ENCODE peak calls at places on chromosomes 7 and 10, in five cellular contexts. M is CD8-positive, alpha-beta T cell; T is neural crest cell; Y is H9; F is natural killer cell. R is an unnamed sample.
A peak's percentile ranks its signal among the peaks of the same experiment; 100 is the strongest.

GRCh38 chr10:3525832-3526449 is 259.1 kb downstream of the KLF6 start:
- DNase-seq in Y (no peak), F (no peak), M (no peak), T (no peak), R (peak; percentile 85)

GRCh38 chr7:75596727-75597614 is 104.9 kb downstream of the SPDYE5 start:
- DNase-seq in M (no peak), Y (no peak), T (no peak), F (no peak), R (no peak)

GRCh38 chr10:90859321-90859751 is 1.5 kb upstream of the HTR7 start:
- DNase-seq in T (no peak), Y (no peak), M (no peak), F (no peak), R (no peak)

GRCh38 chr10:5983813-5984212 is 6.5 kb upstream of the IL15RA start:
- DNase-seq in M (no peak), T (no peak), F (no peak), Y (no peak), R (peak; percentile 65)

GRCh38 chr7:11355571-11355970 is 381.9 kb downstream of the PHF14 start:
- DNase-seq in Y (no peak), T (no peak), M (no peak), F (no peak), R (no peak)

GRCh38 chr7:158588878-158589442 is 1.3 kb upstream of the PTPRN2 start:
- DNase-seq in F (no peak), M (no peak), Y (no peak), T (no peak), R (no peak)

GRCh38 chr10:93061594-93062498 is 1.2 kb downstream of the CYP26C1 start:
- DNase-seq in Y (peak; percentile 34), T (no peak), F (no peak), M (no peak), R (no peak)

GRCh38 chr7:94665426-94665825 is 9.5 kb upstream of the SGCE start:
- DNase-seq in F (no peak), T (no peak), M (no peak), Y (no peak), R (no peak)

GRCh38 chr10:86733260-86733671 is 23.2 kb upstream of the BMPR1A start:
- DNase-seq in Y (no peak), M (no peak), F (no peak), T (no peak), R (peak; percentile 46)

GRCh38 chr7:75953431-75953830 is 38.5 kb downstream of the POR start:
- DNase-seq in Y (no peak), F (no peak), T (no peak), M (no peak), R (no peak)

GRCh38 chr7:142796501-142797341 is 26.0 kb downstream of the PRSS2 start:
- DNase-seq in Y (peak; percentile 47), F (no peak), T (no peak), M (no peak), R (no peak)

GRCh38 chr7:71925663-71926062 is 486.5 kb downstream of the CALN1 start:
- DNase-seq in Y (peak; percentile 74), F (no peak), M (no peak), T (no peak), R (peak; percentile 54)

GRCh38 chr7:111919690-111920179 is 286.5 kb downstream of the DOCK4 start:
- DNase-seq in F (no peak), M (no peak), T (no peak), Y (no peak), R (no peak)

GRCh38 chr7:46854958-46855473 is 726.9 kb downstream of the TNS3 start:
- DNase-seq in Y (no peak), M (no peak), F (no peak), T (no peak), R (no peak)

GRCh38 chr7:73451780-73452398 is 18.3 kb downstream of the FZD9 start:
- DNase-seq in M (no peak), T (no peak), Y (no peak), F (no peak), R (no peak)

GRCh38 chr10:120428754-120429153 is 28.3 kb upstream of the PLPP4 start:
- DNase-seq in F (no peak), M (no peak), T (no peak), Y (no peak), R (no peak)

GRCh38 chr7:127751062-127751722 is 99.2 kb downstream of the SND1 start:
- DNase-seq in F (no peak), Y (no peak), M (no peak), T (no peak), R (no peak)

GRCh38 chr7:123571684-123572083 is 14.1 kb upstream of the NDUFA5 start:
- DNase-seq in T (no peak), M (no peak), F (no peak), Y (no peak), R (no peak)

GRCh38 chr7:39501358-39501757 is 64.8 kb upstream of the YAE1 start:
- DNase-seq in T (no peak), Y (no peak), F (no peak), M (no peak), R (no peak)

GRCh38 chr10:71661060-71661622 is 58.4 kb downstream of the C10orf105 start:
- DNase-seq in F (no peak), M (no peak), T (peak; percentile 30), Y (peak; percentile 73), R (no peak)
- TF ChIP-seq CTCF in F (no peak), M (no peak), T (no peak), Y (peak; percentile 60), R (no peak)

GRCh38 chr10:14878266-14879054 is at the start of gene SUV39H2:
- DNase-seq in Y (peak; percentile 96), F (peak; percentile 92), T (peak; percentile 91), M (peak; percentile 78), R (peak; percentile 99)
- TF ChIP-seq CTCF in Y (no peak), F (no peak), T (no peak), M (no peak), R (peak; percentile 13)

GRCh38 chr10:58384999-58385783 is at the start of gene TFAM:
- DNase-seq in F (peak; percentile 94), M (peak; percentile 94), T (peak; percentile 95), Y (peak; percentile 94), R (peak; percentile 98)
- TF ChIP-seq CTCF in F (peak; percentile 65), M (peak; percentile 36), T (peak; percentile 61), Y (peak; percentile 55), R (peak; percentile 53)

DNA sequence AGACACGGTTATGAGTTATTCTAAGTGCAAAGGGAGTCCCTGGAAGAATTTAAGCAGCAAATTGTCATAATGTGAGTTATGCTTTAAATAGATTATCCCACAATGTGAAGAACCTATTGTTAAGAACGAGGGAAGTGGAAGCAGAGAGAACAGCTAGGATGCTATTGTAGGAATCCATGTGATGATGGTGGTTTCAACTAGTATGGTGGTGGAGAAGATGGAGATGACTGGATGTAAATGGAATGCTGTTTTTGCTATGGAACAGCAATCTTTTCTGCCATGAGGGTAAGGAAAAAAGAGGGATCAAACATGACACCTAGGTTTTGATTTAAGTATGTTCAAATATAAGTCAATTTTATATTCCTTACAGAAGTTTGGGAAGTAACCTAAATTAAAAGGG is 191.3 kb downstream of the RNF133 start:
- DNase-seq in T (no peak), F (no peak), M (no peak), Y (no peak), R (no peak)
- TF ChIP-seq CTCF in T (no peak), F (no peak), M (no peak), Y (no peak), R (no peak)

GRCh38 chr10:36730316-36730715 is 395.1 kb upstream of the ANKRD30A start:
- DNase-seq in F (no peak), Y (no peak), T (no peak), M (no peak), R (no peak)

GRCh38 chr10:36720931-36721330 is 404.5 kb upstream of the ANKRD30A start:
- DNase-seq in F (no peak), M (no peak), T (no peak), Y (no peak), R (no peak)

GRCh38 chr10:36721851-36722250 is 403.5 kb upstream of the ANKRD30A start:
- DNase-seq in F (no peak), M (no peak), T (no peak), Y (no peak), R (no peak)

GRCh38 chr10:36722777-36723176 is 402.6 kb upstream of the ANKRD30A start:
- DNase-seq in T (no peak), F (no peak), Y (no peak), M (no peak), R (no peak)

DNA sequence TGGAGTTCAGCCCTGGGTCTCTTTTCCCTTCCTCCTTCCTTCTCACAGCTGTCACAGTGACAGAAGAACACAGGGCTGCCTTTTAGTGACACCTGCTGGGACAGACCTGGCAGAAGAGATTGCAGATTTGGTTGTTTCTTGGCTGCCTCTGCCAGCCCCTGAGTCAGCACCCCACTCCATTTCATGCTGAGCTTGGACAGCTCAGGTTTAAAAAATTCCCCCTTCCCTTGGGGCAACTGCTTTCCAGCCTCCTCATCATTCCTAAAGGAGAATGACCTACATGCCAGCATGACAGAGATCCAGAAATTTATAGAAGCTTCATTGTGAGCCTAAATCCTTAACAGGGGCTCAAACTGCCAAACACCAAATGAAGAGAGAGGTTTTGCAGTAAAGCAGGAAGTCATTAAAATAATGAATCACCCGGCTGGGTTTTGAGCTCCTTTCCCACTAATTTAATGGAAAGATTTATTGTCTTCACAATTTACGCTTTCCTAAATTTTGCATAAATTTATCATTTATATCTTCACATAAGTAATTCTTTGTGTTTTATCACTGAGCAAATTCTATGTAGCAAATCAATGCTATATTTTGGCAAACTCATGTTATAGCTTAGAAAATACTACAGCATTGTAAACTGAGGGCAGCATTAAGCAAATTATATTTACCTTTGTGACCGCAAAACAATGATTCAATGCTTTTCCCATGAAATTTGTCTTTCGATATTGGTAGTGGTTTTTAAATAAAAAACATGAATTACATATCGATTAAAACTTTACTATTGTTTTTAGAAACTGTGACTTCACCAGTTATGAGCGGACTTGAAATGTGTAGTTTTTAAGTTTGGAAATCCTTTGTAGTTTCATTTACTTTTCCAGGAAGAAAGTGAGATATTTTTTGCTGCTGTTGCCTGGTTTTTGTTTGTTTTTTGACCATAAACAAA is 399.5 kb upstream of the ANKRD30A start:
- DNase-seq in Y (peak; percentile 86), F (no peak), M (no peak), T (no peak), R (no peak)
- TF ChIP-seq CTCF in Y (peak; percentile 62), F (no peak), M (no peak), T (peak; percentile 58), R (peak; percentile 82)

GRCh38 chr7:6008668-6009611 is at the start of the genes AIMP2 and PMS2:
- DNase-seq in F (peak; percentile 96), M (peak; percentile 88), T (peak; percentile 97), Y (peak; percentile 99), R (peak; percentile 98)
- TF ChIP-seq CTCF in F (no peak), M (peak; percentile 19), T (peak; percentile 20), Y (no peak), R (peak; percentile 21)

GRCh38 chr10:95908450-95908849 is 675 bp downstream of the CC2D2B start:
- DNase-seq in Y (no peak), F (no peak), T (no peak), M (no peak), R (no peak)

GRCh38 chr10:95909591-95909990 is 1.8 kb downstream of the CC2D2B start:
- DNase-seq in M (no peak), F (no peak), T (no peak), Y (no peak), R (no peak)

GRCh38 chr10:95906675-95907453 is 911 bp upstream of the CC2D2B start:
- DNase-seq in T (peak; percentile 25), F (peak; percentile 15), M (no peak), Y (peak; percentile 39), R (no peak)

GRCh38 chr10:95907454-95908253 is at the start of gene CC2D2B:
- DNase-seq in M (peak; percentile 21), Y (peak; percentile 90), F (peak; percentile 38), T (peak; percentile 82), R (peak; percentile 93)
- TF ChIP-seq CTCF in M (no peak), Y (no peak), F (no peak), T (no peak), R (no peak)

R was measured in osteocyte.